ENCODE peak calls at places on chromosomes 1 and 21, in nine cellular contexts. A is NCI-H2081 treated with DMSO at 0.1 percent for 48 hours; L is activated CD8-positive, alpha-beta memory T cell treated with anti-CD3 and anti-CD28 coated beads for 1 hour; Y is CD8-positive, alpha-beta memory T cell; U is activated naive CD4-positive, alpha-beta T cell treated with Interleukin-2 at 50 U/mL for 16 hours; Q is neural progenitor cell; T is ELF-1; J is heart left ventricle; I is head of caudate nucleus. H is an unnamed sample.

GRCh38 chr1:222950892-222951291 is 136.1 kb downstream of the DISP1 start:
- DNase-seq in A (peak), L (no peak), Y (no peak), U (no peak), Q (no peak), T (no peak), J (no peak), I (no peak), H (no peak)

GRCh38 chr1:202193614-202194327 is at the start of gene LGR6:
- DNase-seq in A (no peak), L (no peak), Y (no peak), U (no peak), Q (peak), T (peak), J (no peak), I (no peak), H (no peak)

GRCh38 chr1:117821782-117822447 is 107.5 kb downstream of the GDAP2 start:
- DNase-seq in A (no peak), L (no peak), Y (no peak), U (no peak), Q (no peak), T (no peak), J (no peak), I (no peak), H (peak)

GRCh38 chr1:226310123-226310540 is 1.2 kb upstream of the LIN9 start:
- DNase-seq in A (no peak), L (no peak), Y (no peak), U (no peak), Q (no peak), T (no peak), J (no peak), I (no peak), H (no peak)

GRCh38 chr1:159023723-159024122 is 14.0 kb downstream of the IFI16 start:
- DNase-seq in A (no peak), L (no peak), Y (no peak), U (no peak), Q (no peak), T (no peak), J (no peak), I (no peak), H (no peak)

GRCh38 chr1:1318131-1318652 is 6.3 kb downstream of the INTS11 start:
- DNase-seq in A (no peak), L (no peak), Y (no peak), U (no peak), Q (no peak), T (peak), J (peak), I (peak), H (peak)

GRCh38 chr21:36708512-36709029 is 9.7 kb downstream of the SIM2 start:
- DNase-seq in A (no peak), L (no peak), Y (no peak), U (no peak), Q (peak), T (peak), J (no peak), I (no peak), H (no peak)

GRCh38 chr1:180581635-180582039 is 22.9 kb downstream of the OVAAL start:
- DNase-seq in A (no peak), L (no peak), Y (no peak), U (no peak), Q (no peak), T (no peak), J (no peak), I (no peak), H (no peak)

GRCh38 chr1:162006081-162006480 is 17.6 kb downstream of the OLFML2B start:
- DNase-seq in A (no peak), L (no peak), Y (no peak), U (no peak), Q (no peak), T (no peak), J (no peak), I (no peak), H (no peak)

H was measured in left cardiac atrium.